ENCODE peak calls at places on chromosomes 7 and 10, in seven cellular contexts. K is PC-3, O is neural progenitor cell, D is hepatocyte, S is SK-N-SH, L is GM23248, E is HCT116. M is an unnamed sample.

GRCh38 chr7:71650653-71651337 is 518.9 kb downstream of the GALNT17 start:
- DNase-seq in K (no peak), O (no peak), D (no peak), S (no peak), L (no peak), E (no peak), M (no peak)

GRCh38 chr10:373516-374309 is 238.5 kb downstream of the ZMYND11 start:
- DNase-seq in K (peak), O (peak), D (peak), S (peak), L (peak), E (no peak), M (no peak)

GRCh38 chr7:104018425-104018824 is 29.0 kb upstream of the RELN start:
- DNase-seq in K (no peak), O (no peak), D (no peak), S (no peak), L (no peak), E (no peak), M (no peak)

GRCh38 chr10:22805304-22805703 is 90.9 kb upstream of the PIP4K2A start:
- DNase-seq in K (peak), O (no peak), D (peak), S (peak), L (peak), E (no peak), M (no peak)

GRCh38 chr7:77786018-77786417 is 12.2 kb downstream of the TMEM60 start:
- DNase-seq in K (no peak), O (no peak), D (no peak), S (no peak), L (no peak), E (no peak), M (no peak)

GRCh38 chr10:51389415-51390342 is 309.7 kb downstream of the CSTF2T start:
- DNase-seq in K (peak), O (peak), D (peak), S (peak), L (peak), E (peak), M (peak)

GRCh38 chr10:51667992-51668689 is 31.3 kb downstream of the CSTF2T start:
- DNase-seq in K (peak), O (no peak), D (no peak), S (peak), L (peak), E (no peak), M (no peak)

GRCh38 chr7:53744361-53744760 is 708.9 kb downstream of the POM121L12 start:
- DNase-seq in K (no peak), O (no peak), D (no peak), S (no peak), L (no peak), E (no peak), M (no peak)

GRCh38 chr10:34161948-34162347 is 653.1 kb downstream of the PARD3 start:
- DNase-seq in K (no peak), O (no peak), D (no peak), S (no peak), L (no peak), E (no peak), M (no peak)

GRCh38 chr10:34168429-34168828 is 646.7 kb downstream of the PARD3 start:
- DNase-seq in K (no peak), O (no peak), D (no peak), S (no peak), L (no peak), E (no peak), M (no peak)

GRCh38 chr10:34164029-34164428 is 651.1 kb downstream of the PARD3 start:
- DNase-seq in K (no peak), O (no peak), D (no peak), S (no peak), L (no peak), E (no peak), M (no peak)

GRCh38 chr10:34160595-34160994 is 654.5 kb downstream of the PARD3 start:
- DNase-seq in K (no peak), O (no peak), D (no peak), S (no peak), L (no peak), E (no peak), M (no peak)

DNA sequence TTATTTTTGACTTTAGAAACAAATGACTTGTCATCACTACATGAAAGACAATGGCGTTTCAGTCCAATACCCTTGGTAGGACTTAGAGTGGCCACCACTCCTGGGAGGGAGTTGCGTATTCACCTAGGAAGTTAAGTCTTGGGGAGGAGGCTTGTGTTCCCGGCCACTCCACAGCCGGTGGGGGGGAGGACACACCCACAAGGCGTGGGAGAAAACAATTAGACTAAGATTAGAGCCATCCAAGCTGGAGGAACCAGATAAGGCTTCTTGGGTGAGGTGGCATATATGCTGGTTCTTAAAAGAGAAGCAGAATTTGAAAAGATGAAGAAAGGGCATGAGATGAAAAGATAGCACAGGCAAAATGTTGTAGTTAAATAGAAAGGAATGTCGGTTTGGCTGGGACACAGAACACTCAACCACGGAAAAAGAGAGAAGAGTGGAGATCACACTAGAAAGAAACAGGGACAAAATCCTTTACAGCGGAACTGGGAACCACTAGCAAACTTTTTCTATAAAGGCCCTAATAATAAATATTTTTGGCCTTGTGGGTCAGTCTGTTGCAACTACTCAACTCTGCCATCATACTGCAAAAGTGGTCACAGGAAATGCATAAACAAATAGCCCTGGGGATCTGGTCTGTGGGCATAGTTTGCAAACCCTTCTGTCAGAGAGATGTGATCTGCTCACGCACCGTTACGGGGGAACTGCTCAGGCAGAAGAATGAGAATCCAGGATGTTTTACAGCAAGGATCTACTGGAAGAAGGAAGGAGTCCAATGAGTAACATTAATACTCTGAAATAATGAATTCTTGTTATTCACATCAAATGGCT is 651.8 kb downstream of the PARD3 start:
- DNase-seq in K (peak), O (no peak), D (no peak), S (no peak), L (peak), E (no peak), M (no peak)
- TF ChIP-seq EZH2phosphoT487 in K (no peak), O (no peak), D (no peak), S (no peak), L (no peak), E (no peak), M (no peak)

DNA sequence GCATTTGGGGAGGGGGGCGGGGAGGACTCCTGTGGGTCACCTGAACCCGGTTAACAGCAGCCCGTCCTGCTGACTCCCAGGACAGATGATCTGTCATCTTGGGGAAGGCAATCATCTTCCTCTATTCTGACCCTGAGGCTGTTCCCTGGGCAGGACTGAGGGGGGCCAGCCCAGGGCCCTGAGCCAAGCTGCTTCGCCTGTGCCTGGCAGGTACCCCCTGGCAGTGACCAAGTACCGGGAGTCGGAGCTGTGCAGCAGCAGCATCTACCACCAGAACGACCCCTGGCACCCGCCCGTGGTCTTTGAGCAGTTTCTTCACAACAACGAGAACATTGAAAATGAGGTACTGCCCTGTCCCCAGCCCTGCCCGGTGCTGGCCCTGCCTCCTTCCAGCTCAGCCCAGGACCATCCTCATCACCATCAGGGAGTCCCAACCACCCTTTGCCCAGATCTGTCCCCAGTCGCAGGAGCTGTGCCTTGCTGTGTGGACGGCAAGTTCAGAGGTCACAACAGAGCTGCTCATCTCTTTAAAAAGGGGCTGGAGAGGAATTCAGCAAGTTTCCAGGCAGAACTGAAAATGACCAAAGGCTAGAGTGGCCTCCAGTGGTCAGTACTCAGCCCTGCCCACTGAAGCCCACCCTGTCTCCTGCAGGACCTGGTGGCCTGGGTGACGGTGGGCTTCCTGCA is 8.1 kb downstream of the AOC1 start:
- DNase-seq in K (no peak), O (peak), D (no peak), S (peak), L (no peak), E (no peak), M (no peak)
- TF ChIP-seq EZH2phosphoT487 in K (no peak), O (no peak), D (no peak), S (no peak), L (no peak), E (no peak), M (no peak)

DNA sequence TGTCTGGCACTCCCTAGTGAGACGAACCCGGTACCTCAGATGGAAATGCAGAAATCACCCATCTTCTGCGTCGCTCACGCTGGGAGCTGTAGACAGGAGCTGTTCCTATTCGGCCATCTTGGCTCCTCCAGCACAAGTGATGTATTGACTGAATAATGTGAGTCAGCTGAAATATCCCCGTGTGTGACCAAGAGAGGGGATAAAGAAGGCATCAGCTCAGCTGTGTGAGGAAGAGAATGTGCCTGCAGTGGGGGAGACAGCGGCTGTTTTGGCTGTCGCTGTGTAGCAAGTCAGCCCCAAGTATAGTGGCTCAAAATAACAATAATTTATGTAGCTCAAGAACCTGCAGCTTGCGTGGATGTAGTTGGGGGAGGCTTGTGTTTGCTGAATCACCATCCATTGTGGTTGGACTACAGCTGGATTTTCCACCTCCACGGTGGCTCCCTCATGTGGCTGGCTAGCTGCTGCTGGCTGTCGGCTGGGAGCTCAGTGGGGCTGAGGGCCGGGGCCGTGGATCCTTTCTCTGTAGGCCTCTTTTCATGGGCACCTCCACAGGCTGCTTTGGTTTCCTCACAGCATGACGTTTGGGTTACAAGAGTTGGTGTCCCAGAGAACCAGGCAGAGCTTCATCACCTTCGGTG is 434.5 kb downstream of the CCSER2 start:
- DNase-seq in K (no peak), O (peak), D (no peak), S (no peak), L (no peak), E (no peak), M (no peak)
- TF ChIP-seq EZH2phosphoT487 in K (no peak), O (no peak), D (no peak), S (no peak), L (no peak), E (no peak), M (no peak)

GRCh38 chr7:102065226-102065625 is 221.4 kb upstream of the SH2B2 start:
- DNase-seq in K (no peak), O (no peak), D (no peak), S (no peak), L (no peak), E (no peak), M (no peak)

GRCh38 chr7:102064361-102065025 is 222.2 kb upstream of the SH2B2 start:
- DNase-seq in K (peak), O (no peak), D (peak), S (peak), L (peak), E (no peak), M (no peak)

GRCh38 chr7:102061354-102061945 is 225.2 kb upstream of the SH2B2 start:
- DNase-seq in K (no peak), O (no peak), D (no peak), S (no peak), L (no peak), E (no peak), M (no peak)

GRCh38 chr7:102061981-102062390 is 224.7 kb upstream of the SH2B2 start:
- DNase-seq in K (no peak), O (no peak), D (peak), S (no peak), L (no peak), E (no peak), M (peak)

DNA sequence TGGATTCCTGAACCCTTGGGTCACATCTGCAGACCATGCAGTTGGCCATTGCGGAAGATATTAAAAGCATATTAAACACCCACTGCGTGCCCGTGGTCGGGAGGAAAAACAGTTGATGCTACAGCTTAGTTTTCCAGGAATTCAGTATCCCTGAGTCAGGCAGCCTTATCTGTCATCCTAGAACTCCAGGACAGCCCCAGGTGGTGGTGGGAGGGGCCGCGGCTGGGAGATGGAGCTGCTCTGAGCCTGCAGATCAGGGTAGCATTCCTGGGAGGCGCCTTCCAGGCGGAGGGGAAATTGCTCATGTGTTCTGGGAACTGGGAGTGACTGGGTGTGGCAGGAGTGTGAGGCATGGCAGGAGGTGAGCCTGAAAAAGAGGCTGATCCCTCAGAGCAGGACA is 222.9 kb upstream of the SH2B2 start:
- DNase-seq in K (peak), O (peak), D (peak), S (peak), L (peak), E (peak), M (no peak)
- TF ChIP-seq EZH2phosphoT487 in K (no peak), O (no peak), D (no peak), S (no peak), L (no peak), E (no peak), M (no peak)

GRCh38 chr7:50508471-50508943 is 56.7 kb downstream of the DDC start:
- DNase-seq in K (no peak), O (no peak), D (no peak), S (peak), L (no peak), E (no peak), M (no peak)
- TF ChIP-seq EZH2phosphoT487 in K (no peak), O (no peak), D (no peak), S (no peak), L (no peak), E (no peak), M (no peak)

GRCh38 chr10:19719320-19719719 is 96.9 kb upstream of the PLXDC2 start:
- DNase-seq in K (peak), O (no peak), D (peak), S (no peak), L (peak), E (no peak), M (no peak)
- TF ChIP-seq EZH2phosphoT487 in K (no peak), O (no peak), D (no peak), S (no peak), L (no peak), E (no peak), M (no peak)

M was measured in OCI-LY7.